ENCODE peak calls at places on chromosomes 16 and 17, in six cellular contexts. B is activated T-cell treated with anti-CD3 and anti-CD28 coated beads, Interleukin-2, amount 50 U/mL, for 72 hours; F is ovary; S is neural crest cell; Q is stimulated activated CD4-positive, alpha-beta T cell treated with anti-CD3 and anti-CD28 coated beads, Interleukin-1b, Interleukin-23, amount 100 ng/mL, for 24 hours; T is T-helper 9 cell. V is an unnamed sample.

GRCh38 chr17:78397681-78398101 is 19.2 kb downstream of the PGS1 start:
- DNase-seq in B (no peak), F (no peak), S (no peak), Q (no peak), T (no peak), V (no peak)

GRCh38 chr17:77096570-77097214 is 44.1 kb upstream of the SEC14L1 start:
- DNase-seq in B (no peak), F (no peak), S (no peak), Q (no peak), T (no peak), V (no peak)

GRCh38 chr16:88538366-88539060 is 31.7 kb upstream of the ZC3H18 start:
- DNase-seq in B (no peak), F (no peak), S (no peak), Q (no peak), T (no peak), V (no peak)

GRCh38 chr17:61809816-61810392 is 53.4 kb downstream of the BRIP1 start:
- DNase-seq in B (no peak), F (no peak), S (no peak), Q (no peak), T (no peak), V (no peak)

GRCh38 chr17:77382966-77383612 is 242.3 kb downstream of the SEC14L1 start:
- DNase-seq in B (no peak), F (no peak), S (no peak), Q (no peak), T (no peak), V (no peak)

GRCh38 chr16:11799509-11800384 is 2.7 kb upstream of the ZC3H7A start:
- DNase-seq in B (peak; percentile 24), F (no peak), S (no peak), Q (no peak), T (peak; percentile 23), V (no peak)

GRCh38 chr17:17682293-17682736 is 1.1 kb downstream of the RAI1 start:
- DNase-seq in B (peak; percentile 76), F (no peak), S (peak; percentile 29), Q (no peak), T (peak; percentile 38), V (peak; percentile 62)

GRCh38 chr17:61450641-61451537 is 1.3 kb upstream of the TBX4 start:
- DNase-seq in B (no peak), F (no peak), S (no peak), Q (no peak), T (no peak), V (peak; percentile 88)

GRCh38 chr17:28530250-28530649 is 22.2 kb downstream of the UNC119 start:
- DNase-seq in B (no peak), F (no peak), S (no peak), Q (no peak), T (no peak), V (no peak)